ENCODE peak calls at places on chromosome X, in four cellular contexts. X, M, L and Q are unnamed samples.

GRCh38 chrX:19544693-19545305 is 29.5 kb upstream of the MAP3K15 start:
- DNase-seq in X (no peak), L (peak; percentile 43), M (no peak), Q (peak; percentile 66)

GRCh38 chrX:17597836-17598434 is 139.4 kb upstream of the SCML1 start:
- DNase-seq in M (no peak), X (peak; percentile 77), L (peak; percentile 75), Q (no peak)

GRCh38 chrX:134679226-134679625 is 21.0 kb upstream of the PLAC1 start:
- DNase-seq in L (no peak), M (no peak), X (no peak), Q (no peak)

GRCh38 chrX:10620121-10620699 is at the start of gene MID1:
- DNase-seq in X (peak; percentile 63), L (peak; percentile 68), M (no peak), Q (peak; percentile 78)

GRCh38 chrX:19005909-19006308 is 22.0 kb upstream of the PHKA2 start:
- DNase-seq in X (no peak), M (no peak), L (no peak), Q (no peak)

GRCh38 chrX:134000260-134001245 is 15.2 kb upstream of the GPC3 start:
- DNase-seq in M (no peak), L (no peak), X (no peak), Q (no peak)

GRCh38 chrX:17654116-17654515 is 83.2 kb upstream of the SCML1 start:
- DNase-seq in X (no peak), M (no peak), L (no peak), Q (no peak)

GRCh38 chrX:109709129-109709631 is 23.9 kb downstream of the ACSL4 start:
- DNase-seq in L (no peak), X (no peak), M (no peak), Q (no peak)

GRCh38 chrX:22629105-22629725 is 356.5 kb downstream of the CBLL2 start:
- DNase-seq in M (no peak), L (no peak), X (no peak), Q (no peak)